ENCODE peak calls at places on chromosome 2, in seven cellular contexts. G, C, H, E, Y, Q and F are unnamed samples.
A peak's percentile ranks its signal among the peaks of the same experiment; 100 is the strongest.

GRCh38 chr2:118089015-118089800 is 937 bp downstream of the INSIG2 start:
- DNase-seq in Y (peak; percentile 89), Q (no peak), G (peak; percentile 37), H (peak; percentile 82), C (peak; percentile 54), E (peak; percentile 53), F (peak; percentile 70)

GRCh38 chr2:180761224-180761623 is 219.2 kb upstream of the UBE2E3 start:
- DNase-seq in E (peak; percentile 52), Q (peak; percentile 21), C (peak; percentile 81), G (no peak), Y (peak; percentile 89), H (peak; percentile 59), F (peak; percentile 29)

GRCh38 chr2:121137571-121137970 is 147.4 kb downstream of the TFCP2L1 start:
- DNase-seq in H (no peak), E (no peak), C (no peak), Y (no peak), G (no peak), Q (no peak), F (no peak)

GRCh38 chr2:67561411-67561965 is 164.4 kb downstream of the ETAA1 start:
- DNase-seq in E (peak; percentile 81), Y (no peak), Q (no peak), H (peak; percentile 82), C (peak; percentile 95), G (no peak), F (no peak)

GRCh38 chr2:239670463-239671120 is 269.8 kb upstream of the HDAC4 start:
- DNase-seq in Y (no peak), E (no peak), H (no peak), Q (no peak), G (no peak), C (no peak), F (no peak)

GRCh38 chr2:202090530-202090929 is 17.5 kb downstream of the KIAA2012 start:
- DNase-seq in Q (no peak), G (no peak), E (no peak), Y (no peak), H (no peak), C (no peak), F (no peak)

GRCh38 chr2:71347517-71347916 is 15.9 kb downstream of the ZNF638 start:
- DNase-seq in Y (no peak), G (peak; percentile 35), Q (no peak), E (peak; percentile 27), C (peak; percentile 3), H (peak; percentile 46), F (no peak)

GRCh38 chr2:23445450-23445868 is 60.5 kb downstream of the KLHL29 start:
- DNase-seq in Q (no peak), E (no peak), Y (no peak), H (peak; percentile 72), C (peak; percentile 79), G (no peak), F (no peak)

GRCh38 chr2:142874293-142874814 is 3.1 kb upstream of the KYNU start:
- DNase-seq in Y (peak; percentile 88), C (peak; percentile 81), Q (no peak), H (peak; percentile 96), E (peak; percentile 72), G (no peak), F (peak; percentile 72)

GRCh38 chr2:1854747-1855146 is 110.4 kb upstream of the PXDN start:
- DNase-seq in Q (no peak), E (peak; percentile 72), H (peak; percentile 64), G (peak; percentile 86), C (peak; percentile 50), Y (no peak), F (no peak)

GRCh38 chr2:240670950-240671349 is 11.7 kb downstream of the AQP12B start:
- DNase-seq in C (no peak), Y (no peak), Q (no peak), G (no peak), H (no peak), E (no peak), F (no peak)

GRCh38 chr2:240670402-240670801 is 12.3 kb downstream of the AQP12B start:
- DNase-seq in Y (no peak), G (no peak), Q (no peak), C (no peak), E (no peak), H (no peak), F (no peak)

GRCh38 chr2:240672701-240673190 is 9.9 kb downstream of the AQP12B start:
- DNase-seq in Y (no peak), H (no peak), C (no peak), Q (no peak), E (no peak), G (no peak), F (no peak)

GRCh38 chr2:240672076-240672700 is 10.5 kb downstream of the AQP12B start:
- DNase-seq in Q (no peak), C (no peak), G (no peak), Y (no peak), E (no peak), H (no peak), F (no peak)
- TF ChIP-seq EZH2 in Q (no peak), C (no peak), G (no peak), Y (no peak), E (no peak), H (no peak), F (no peak)

GRCh38 chr2:152390837-152391236 is 55.9 kb downstream of the FMNL2 start:
- DNase-seq in E (no peak), C (no peak), G (no peak), Q (no peak), H (no peak), Y (no peak), F (no peak)

GRCh38 chr2:152395132-152396024 is 60.4 kb downstream of the FMNL2 start:
- DNase-seq in E (no peak), G (no peak), C (peak; percentile 59), H (peak; percentile 87), Y (no peak), Q (no peak), F (no peak)

GRCh38 chr2:152393377-152393776 is 58.4 kb downstream of the FMNL2 start:
- DNase-seq in Y (no peak), Q (no peak), C (no peak), H (no peak), E (no peak), G (no peak), F (no peak)

GRCh38 chr2:152389483-152389882 is 54.5 kb downstream of the FMNL2 start:
- DNase-seq in G (no peak), Q (no peak), Y (no peak), H (no peak), C (no peak), E (no peak), F (no peak)

DNA sequence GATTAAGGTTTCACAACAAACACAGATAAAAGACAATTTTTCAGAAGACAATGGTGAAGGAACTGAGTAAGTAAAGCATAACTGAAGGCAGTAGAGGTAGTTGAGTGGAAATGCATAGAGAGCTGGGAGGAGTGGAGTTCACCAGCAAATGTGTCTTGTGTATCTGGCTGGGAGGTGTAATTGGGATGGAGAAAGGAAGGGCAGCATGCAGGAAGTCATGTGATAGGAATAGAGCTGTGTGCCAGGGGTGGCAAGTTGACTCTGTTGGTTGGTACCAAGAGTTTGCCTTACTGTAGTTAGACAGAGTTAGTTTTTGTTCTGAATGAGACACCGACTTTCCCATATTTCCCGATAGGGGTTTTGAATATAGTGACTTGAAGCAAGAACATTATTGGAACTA is 56.3 kb downstream of the FMNL2 start:
- DNase-seq in G (no peak), Q (no peak), C (no peak), H (no peak), E (no peak), Y (no peak), F (no peak)
- H3K27ac ChIP-seq in G (no peak overlapping the region), Q (no peak overlapping the region), C (no peak overlapping the region), H (no peak overlapping the region), E (no peak overlapping the region), Y (no peak overlapping the region), F (no peak overlapping the region)

DNA sequence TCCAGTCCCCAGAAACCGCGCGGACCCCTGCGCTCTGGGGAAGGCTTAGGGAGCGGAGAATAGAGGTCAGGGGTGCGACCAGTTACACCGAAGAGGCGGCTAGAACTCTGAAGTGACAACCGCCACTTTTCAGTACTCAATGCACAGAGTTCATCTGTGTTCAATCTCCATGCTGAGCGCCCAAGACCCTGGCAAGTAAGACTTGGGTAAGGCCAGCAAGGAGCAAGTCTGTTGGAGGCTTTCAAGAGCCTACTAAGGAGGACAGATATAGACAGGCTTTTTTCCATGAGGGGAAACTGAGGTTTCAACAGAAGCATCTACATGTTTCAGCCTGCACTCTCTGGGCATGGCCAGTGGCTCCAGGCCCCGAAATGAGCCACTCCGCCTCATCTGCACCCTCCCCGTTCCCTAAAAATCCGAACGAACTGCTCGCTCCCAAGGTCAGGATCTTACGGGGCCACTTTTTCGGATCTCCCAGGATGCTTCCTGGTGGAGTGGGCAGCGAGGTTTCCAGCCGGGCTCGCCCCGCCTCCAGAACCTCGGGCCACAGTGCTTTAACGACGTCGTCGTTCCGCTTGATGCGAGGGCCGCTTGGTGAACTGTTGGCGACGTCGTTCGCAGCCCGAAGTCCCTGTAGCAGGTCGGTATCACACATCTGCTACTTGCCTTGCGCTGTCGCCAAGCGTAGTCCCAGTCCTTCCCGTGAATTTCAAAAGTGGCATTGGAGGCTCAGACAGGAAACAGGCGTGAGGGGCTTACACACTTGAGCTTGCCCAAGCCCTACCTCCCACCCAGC is 15.5 kb downstream of the EVX2 start:
- DNase-seq in H (no peak), C (no peak), E (no peak), Y (no peak), Q (no peak), G (peak; percentile 54), F (no peak)
- TF ChIP-seq EZH2 in H (no peak), C (peak; percentile 6), E (peak; percentile 79), Y (no peak), Q (no peak), G (peak; percentile 68), F (no peak)

DNA sequence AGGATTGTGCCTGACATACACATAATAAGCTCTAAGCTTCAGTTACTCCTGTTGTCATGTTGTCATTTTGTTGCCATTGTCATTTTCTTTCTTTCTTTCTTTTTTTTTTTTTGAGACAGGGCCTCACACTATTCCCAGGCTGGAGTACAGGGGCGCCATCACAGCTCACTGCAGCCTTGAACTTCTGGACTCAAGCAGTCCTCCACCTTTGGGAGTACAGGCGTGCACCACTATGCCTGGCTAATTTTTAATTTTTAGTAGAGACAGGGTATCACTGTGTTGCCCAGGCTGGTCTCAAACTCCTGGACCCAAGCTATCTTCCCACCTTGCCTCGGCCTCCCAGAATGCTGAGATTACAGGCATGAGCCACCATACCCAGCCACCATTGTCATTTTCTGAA is 30.9 kb upstream of the SCLY start:
- DNase-seq in H (no peak), G (no peak), C (no peak), E (no peak), Q (no peak), Y (peak; percentile 42), F (no peak)
- H3K27ac ChIP-seq in H (no peak overlapping the region), G (no peak overlapping the region), C (no peak overlapping the region), E (no peak overlapping the region), Q (no peak overlapping the region), Y (peak overlapping the region; percentile 28), F (no peak overlapping the region)

GRCh38 chr2:170814551-170815245 is 2.0 kb upstream of the GAD1 start:
- DNase-seq in E (no peak), Y (no peak), C (no peak), G (peak; percentile 43), H (no peak), Q (no peak), F (no peak)

GRCh38 chr2:170817247-170817998 is 736 bp downstream of the GAD1 start:
- DNase-seq in E (no peak), Q (no peak), G (peak; percentile 56), C (peak; percentile 29), Y (no peak), H (peak; percentile 54), F (peak; percentile 25)

GRCh38 chr2:170815311-170815710 is 1.4 kb upstream of the GAD1 start:
- DNase-seq in Q (no peak), Y (no peak), E (no peak), H (no peak), C (no peak), G (no peak), F (no peak)

GRCh38 chr2:170816499-170817246 is at the start of gene GAD1:
- DNase-seq in Q (peak; percentile 39), H (peak; percentile 91), C (peak; percentile 23), G (peak; percentile 82), Y (peak; percentile 18), E (peak; percentile 85), F (peak; percentile 68)

GRCh38 chr2:170815746-170816498 is 765 bp upstream of the GAD1 start:
- DNase-seq in Q (peak; percentile 57), C (peak; percentile 16), G (peak; percentile 94), Y (peak; percentile 68), E (peak; percentile 89), H (peak; percentile 67), F (peak; percentile 66)
- TF ChIP-seq EZH2 in Q (no peak), C (no peak), G (peak; percentile 27), Y (no peak), E (no peak), H (no peak), F (no peak)